ENCODE peak calls at places on chromosomes 5 and 9, in four cellular contexts. E is breast epithelium, G is IMR-90, Z is AG04450. X is an unnamed sample.

GRCh38 chr5:163248856-163249255 is 188.5 kb upstream of the CCNG1 start:
- DNase-seq in E (no peak), G (no peak), Z (no peak), X (no peak)

GRCh38 chr5:176529824-176530195 is 7.4 kb downstream of the RNF44 start:
- DNase-seq in E (no peak), G (no peak), Z (no peak), X (no peak)

GRCh38 chr5:39255406-39255805 is 36.0 kb upstream of the FYB1 start:
- DNase-seq in E (no peak), G (no peak), Z (no peak), X (no peak)

GRCh38 chr5:112614285-112614684 is 123.4 kb upstream of the APC start:
- DNase-seq in E (no peak), G (no peak), Z (no peak), X (no peak)

GRCh38 chr9:138022121-138022741 is 144.6 kb downstream of the CACNA1B start:
- DNase-seq in E (peak; percentile 15), G (no peak), Z (no peak), X (no peak)

GRCh38 chr9:33044162-33044673 is 19.1 kb downstream of the DNAJA1 start:
- DNase-seq in E (peak; percentile 79), G (peak; percentile 93), Z (peak; percentile 71), X (peak; percentile 58)

GRCh38 chr5:178515776-178516561 is 74.2 kb downstream of the COL23A1 start:
- DNase-seq in E (no peak), G (no peak), Z (no peak), X (no peak)

GRCh38 chr5:157215143-157215825 is 34.6 kb downstream of the ITK start:
- DNase-seq in E (no peak), G (no peak), Z (no peak), X (no peak)

GRCh38 chr5:112957970-112958773 is 18.4 kb upstream of the DCP2 start:
- DNase-seq in E (peak; percentile 71), G (peak; percentile 98), Z (peak; percentile 86), X (no peak)

GRCh38 chr9:125409637-125410521 is 148.3 kb downstream of the GAPVD1 start:
- DNase-seq in E (no peak), G (peak; percentile 53), Z (no peak), X (no peak)

GRCh38 chr5:176652136-176652535 is 4.9 kb downstream of the TSPAN17 start:
- DNase-seq in E (no peak), G (no peak), Z (no peak), X (peak; percentile 18)

GRCh38 chr5:135445306-135445940 is 1.7 kb downstream of the DCANP1 start:
- DNase-seq in E (no peak), G (no peak), Z (no peak), X (no peak)

GRCh38 chr5:169836835-169837234 is 143.5 kb downstream of the INSYN2B start:
- DNase-seq in E (no peak), G (no peak), Z (no peak), X (no peak)

GRCh38 chr5:169838688-169839087 is 141.6 kb downstream of the INSYN2B start:
- DNase-seq in E (no peak), G (no peak), Z (no peak), X (no peak)

GRCh38 chr5:169837686-169838085 is 142.6 kb downstream of the INSYN2B start:
- DNase-seq in E (no peak), G (no peak), Z (no peak), X (no peak)

DNA sequence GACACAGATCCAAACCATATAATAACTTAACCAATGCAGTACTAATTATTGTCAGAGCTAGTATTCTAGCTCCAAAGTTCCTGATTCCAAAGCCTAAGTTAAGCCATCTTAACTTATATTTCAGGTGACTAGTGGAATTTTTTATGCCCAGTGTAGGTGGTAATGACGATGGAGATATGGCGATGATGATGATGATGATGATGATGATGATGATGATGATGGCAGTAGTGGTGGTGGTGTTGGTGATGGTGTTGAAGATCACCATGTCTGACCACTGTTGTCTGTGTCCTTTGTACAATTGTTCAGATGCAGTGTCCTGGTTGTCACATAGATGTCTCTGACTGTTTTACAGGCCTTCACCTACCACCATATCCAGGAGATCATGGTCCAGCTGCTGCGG is 139.9 kb downstream of the INSYN2B start:
- DNase-seq in E (no peak), G (no peak), Z (no peak), X (no peak)
- H3K27ac ChIP-seq in E (no peak overlapping the region), G (no peak overlapping the region), Z (no peak overlapping the region), X (no peak overlapping the region)

DNA sequence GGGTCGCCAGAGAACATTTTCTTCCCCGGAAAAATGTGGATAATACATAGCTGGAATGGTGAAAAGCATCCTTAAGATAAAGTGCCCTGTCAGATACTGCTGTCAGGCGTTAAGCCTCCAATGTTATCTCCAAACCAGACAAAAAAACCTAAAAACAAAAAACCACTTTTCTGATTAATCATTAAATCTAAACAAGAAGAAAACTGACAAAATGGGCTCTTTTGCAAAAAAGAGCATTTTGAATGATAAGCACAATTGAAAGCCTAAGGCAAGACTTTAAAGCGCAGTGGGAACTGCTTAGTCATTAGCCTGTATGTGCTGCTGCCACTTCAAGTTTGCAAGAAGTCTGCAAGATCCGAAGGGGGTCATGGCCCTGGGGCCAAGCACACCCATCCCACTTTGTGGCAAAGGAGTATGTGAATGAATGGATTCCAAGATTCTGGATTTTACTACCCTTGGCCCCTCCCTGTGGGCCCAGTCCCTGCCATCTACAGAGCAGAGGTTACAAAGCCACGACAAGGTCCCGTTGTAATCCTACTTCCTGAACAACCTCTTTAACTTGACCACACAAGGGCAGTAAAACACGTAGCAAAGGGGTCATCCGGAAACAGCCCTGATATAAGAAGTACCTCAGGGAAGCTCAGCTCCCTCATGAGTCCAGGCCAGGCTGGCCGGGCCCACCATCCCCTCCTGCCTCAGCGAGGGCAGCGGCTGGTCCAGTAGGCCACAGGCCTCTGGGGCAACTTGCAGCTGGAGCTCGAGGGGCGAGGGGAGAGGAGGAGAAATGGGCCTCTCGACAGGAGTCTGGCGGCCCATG is 29.7 kb downstream of the SHB start:
- DNase-seq in E (no peak), G (peak; percentile 48), Z (no peak), X (no peak)
- H3K27ac ChIP-seq in E (no peak overlapping the region), G (peak overlapping the region; percentile 52), Z (peak overlapping the region; percentile 70), X (no peak overlapping the region)

DNA sequence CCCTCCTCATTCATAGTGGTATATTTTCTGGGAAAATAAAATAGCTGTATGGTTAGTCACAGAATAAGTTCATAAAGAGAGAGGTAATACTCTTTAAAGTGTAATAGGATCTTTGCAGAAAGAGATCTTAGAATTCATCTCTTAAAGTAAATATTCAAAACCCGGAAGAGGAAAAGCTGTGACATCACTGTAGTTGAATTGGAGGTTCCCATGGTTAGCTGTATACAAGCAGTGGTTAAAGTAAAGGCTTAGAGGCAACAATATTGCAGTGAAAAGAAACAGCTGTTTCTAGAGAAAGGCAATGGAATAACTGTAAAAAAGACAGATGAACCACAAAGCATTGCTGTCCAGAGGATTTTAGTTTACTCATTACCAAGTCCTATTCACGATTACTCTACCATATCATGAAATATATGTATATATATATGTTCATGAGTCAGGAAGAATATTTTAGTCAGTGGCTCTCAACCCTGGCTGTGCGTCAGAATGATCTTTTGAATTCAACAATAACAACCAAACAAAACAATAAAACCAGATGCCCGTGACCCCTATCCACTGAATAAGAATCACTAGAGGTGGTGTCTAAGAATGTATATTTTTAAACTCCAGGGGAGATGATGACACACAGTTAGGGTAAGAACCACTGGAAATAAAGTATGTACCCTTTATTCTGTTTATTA is 4.7 kb downstream of the ERCC6L2 start:
- DNase-seq in E (no peak), G (peak; percentile 95), Z (peak; percentile 83), X (no peak)
- H3K27ac ChIP-seq in E (no peak overlapping the region), G (no peak overlapping the region), Z (no peak overlapping the region), X (no peak overlapping the region)

GRCh38 chr9:37415011-37415719 is 7.3 kb upstream of the GRHPR start:
- DNase-seq in E (peak; percentile 34), G (peak; percentile 73), Z (peak; percentile 30), X (peak; percentile 39)
- H3K27ac ChIP-seq in E (peak overlapping the region; percentile 25), G (peak overlapping the region; percentile 2), Z (peak overlapping the region; percentile 75), X (peak overlapping the region; percentile 49)